ENCODE peak calls at places on chromosomes 1 and 21, in six cellular contexts. E is astrocyte, H is lower leg skin, M is MCF 10A, G is GM20000, K is NB4. U is an unnamed sample.

GRCh38 chr1:62082456-62083363 is 111.9 kb upstream of the L1TD1 start:
- DNase-seq in H (no peak), G (peak), K (peak), M (peak), E (no peak), U (peak)

GRCh38 chr1:186708578-186709203 is 28.5 kb upstream of the PTGS2 start:
- DNase-seq in K (no peak), M (peak), E (peak), H (no peak), G (no peak), U (no peak)

GRCh38 chr1:97489834-97490233 is 431.0 kb downstream of the DPYD start:
- DNase-seq in H (no peak), K (peak), G (no peak), M (peak), E (peak), U (no peak)

GRCh38 chr1:245209658-245210415 is 55.1 kb downstream of the KIF26B start:
- DNase-seq in M (no peak), K (no peak), H (no peak), E (no peak), G (no peak), U (peak)

GRCh38 chr1:91166106-91166712 is 144.4 kb upstream of the ZNF644 start:
- DNase-seq in M (peak), H (no peak), G (peak), E (peak), K (peak), U (peak)

GRCh38 chr1:234605983-234606730 is 3.8 kb downstream of the IRF2BP2 start:
- DNase-seq in E (no peak), M (peak), G (no peak), K (peak), H (peak), U (no peak)

GRCh38 chr1:157969693-157970485 is 23.6 kb upstream of the KIRREL1 start:
- DNase-seq in G (no peak), H (no peak), M (peak), K (peak), E (peak), U (peak)

GRCh38 chr1:172107261-172107820 is 266.0 kb downstream of the DNM3 start:
- DNase-seq in E (no peak), K (no peak), H (no peak), G (no peak), M (no peak), U (no peak)

GRCh38 chr21:16535100-16535418 is 805.3 kb downstream of the USP25 start:
- DNase-seq in M (peak), E (peak), K (no peak), G (no peak), H (peak), U (no peak)

GRCh38 chr1:29700522-29700921 is 464.2 kb downstream of the PTPRU start:
- DNase-seq in G (no peak), K (no peak), H (no peak), M (no peak), E (no peak), U (no peak)

GRCh38 chr1:37704966-37705365 is 12.7 kb downstream of the CDCA8 start:
- DNase-seq in M (no peak), H (no peak), K (no peak), G (no peak), E (no peak), U (no peak)

GRCh38 chr1:162976628-162977027 is 92.5 kb upstream of the RGS4 start:
- DNase-seq in M (peak), H (no peak), K (no peak), G (no peak), E (no peak), U (no peak)

GRCh38 chr1:53129891-53130597 is 12.4 kb downstream of the SLC1A7 start:
- DNase-seq in K (no peak), G (no peak), E (no peak), H (peak), M (no peak), U (no peak)

GRCh38 chr1:157748262-157748817 is 28.6 kb downstream of the FCRL2 start:
- DNase-seq in K (no peak), G (no peak), M (no peak), E (no peak), H (no peak), U (no peak)

GRCh38 chr1:31792116-31792515 is 23.7 kb downstream of the SPOCD1 start:
- DNase-seq in E (no peak), H (peak), K (no peak), G (no peak), M (no peak), U (no peak)

GRCh38 chr1:1631793-1632420 is at the start of gene MMP23B:
- DNase-seq in M (no peak), H (no peak), E (no peak), K (peak), G (no peak), U (peak)

GRCh38 chr21:45140346-45140940 is 66.1 kb downstream of the ADARB1 start:
- DNase-seq in E (peak), H (no peak), M (peak), K (peak), G (peak), U (peak)

GRCh38 chr1:198465201-198466144 is 75.0 kb downstream of the ATP6V1G3 start:
- DNase-seq in H (no peak), K (peak), E (peak), M (peak), G (peak), U (peak)

GRCh38 chr21:21547368-21547953 is 549.3 kb downstream of the NCAM2 start:
- DNase-seq in M (no peak), H (no peak), K (no peak), E (peak), G (no peak), U (no peak)

GRCh38 chr1:204194080-204194479 is 2.2 kb downstream of the KISS1 start:
- DNase-seq in G (no peak), H (peak), K (no peak), E (no peak), M (no peak), U (no peak)

GRCh38 chr1:107318932-107319331 is 178.1 kb downstream of the NTNG1 start:
- DNase-seq in K (peak), G (peak), H (no peak), E (no peak), M (no peak), U (no peak)

GRCh38 chr1:163130250-163130856 is 61.2 kb downstream of the RGS4 start:
- DNase-seq in M (no peak), H (no peak), E (no peak), K (no peak), G (no peak), U (no peak)

GRCh38 chr1:170395149-170395548 is 136.8 kb upstream of the GORAB start:
- DNase-seq in M (no peak), G (no peak), H (no peak), E (peak), K (no peak), U (no peak)

GRCh38 chr1:2472561-2473166 is 3.4 kb upstream of the PLCH2 start:
- DNase-seq in H (no peak), G (no peak), K (no peak), M (no peak), E (no peak), U (no peak)

GRCh38 chr1:234923626-234924025 is 205.0 kb downstream of the TOMM20 start:
- DNase-seq in K (no peak), H (peak), E (no peak), M (no peak), G (no peak), U (no peak)

GRCh38 chr1:156750191-156750931 is 1.1 kb downstream of the HDGF start:
- DNase-seq in G (no peak), E (no peak), K (peak), H (no peak), M (peak), U (no peak)

GRCh38 chr1:160521554-160521953 is 1.5 kb downstream of the SLAMF6 start:
- DNase-seq in E (no peak), G (peak), M (no peak), H (no peak), K (no peak), U (no peak)

GRCh38 chr1:183191833-183192232 is 5.8 kb downstream of the LAMC2 start:
- DNase-seq in E (peak), M (peak), K (no peak), G (no peak), H (no peak), U (no peak)

GRCh38 chr1:53348491-53349368 is 20.9 kb upstream of the LRP8 start:
- DNase-seq in K (no peak), E (no peak), M (no peak), H (peak), G (no peak), U (no peak)

GRCh38 chr21:45995686-45996179 is 14.2 kb downstream of the COL6A1 start:
- DNase-seq in G (no peak), K (no peak), M (peak), E (no peak), H (peak), U (no peak)

GRCh38 chr1:9167638-9168037 is 38.7 kb upstream of the GPR157 start:
- DNase-seq in K (no peak), E (no peak), G (no peak), H (no peak), M (no peak), U (no peak)

GRCh38 chr1:156964431-156964830 is 44.0 kb downstream of the LRRC71 start:
- DNase-seq in E (no peak), M (no peak), K (no peak), G (no peak), H (no peak), U (no peak)

GRCh38 chr1:115182012-115182715 is 92.9 kb upstream of the TSPAN2 start:
- DNase-seq in K (no peak), H (no peak), E (no peak), G (no peak), M (peak), U (no peak)

GRCh38 chr1:85258536-85259117 is 835 bp downstream of the C1orf52 start:
- DNase-seq in M (no peak), H (no peak), K (peak), G (no peak), E (no peak), U (no peak)
- TF ChIP-seq CTCF in M (no peak), H (no peak), K (peak), G (no peak), E (no peak), U (no peak)

GRCh38 chr1:3673381-3674099 is 21.2 kb downstream of the TP73 start:
- DNase-seq in E (no peak), H (no peak), M (no peak), K (no peak), G (no peak), U (no peak)
- TF ChIP-seq CTCF in E (no peak), H (no peak), M (no peak), K (no peak), G (peak), U (no peak)

GRCh38 chr1:116328671-116329070 is 44.4 kb upstream of the ATP1A1 start:
- DNase-seq in K (no peak), M (no peak), H (no peak), E (no peak), G (no peak), U (no peak)

GRCh38 chr1:116330846-116331245 is 42.2 kb upstream of the ATP1A1 start:
- DNase-seq in G (no peak), M (no peak), H (no peak), K (no peak), E (no peak), U (no peak)

GRCh38 chr1:116331523-116331922 is 41.5 kb upstream of the ATP1A1 start:
- DNase-seq in K (no peak), H (no peak), G (no peak), E (no peak), M (no peak), U (no peak)

GRCh38 chr1:116330342-116330652 is 42.7 kb upstream of the ATP1A1 start:
- DNase-seq in M (no peak), H (no peak), K (no peak), E (no peak), G (no peak), U (no peak)

GRCh38 chr1:116329524-116330341 is 43.3 kb upstream of the ATP1A1 start:
- DNase-seq in M (peak), G (no peak), H (no peak), E (no peak), K (no peak), U (no peak)
- TF ChIP-seq CTCF in M (no peak), G (no peak), H (no peak), E (no peak), K (no peak), U (no peak)

GRCh38 chr1:67214420-67215174 is 48.3 kb downstream of the IL23R start:
- DNase-seq in H (no peak), G (peak), E (peak), K (peak), M (peak), U (peak)
- TF ChIP-seq CTCF in H (no peak), G (peak), E (peak), K (peak), M (peak), U (peak)

DNA sequence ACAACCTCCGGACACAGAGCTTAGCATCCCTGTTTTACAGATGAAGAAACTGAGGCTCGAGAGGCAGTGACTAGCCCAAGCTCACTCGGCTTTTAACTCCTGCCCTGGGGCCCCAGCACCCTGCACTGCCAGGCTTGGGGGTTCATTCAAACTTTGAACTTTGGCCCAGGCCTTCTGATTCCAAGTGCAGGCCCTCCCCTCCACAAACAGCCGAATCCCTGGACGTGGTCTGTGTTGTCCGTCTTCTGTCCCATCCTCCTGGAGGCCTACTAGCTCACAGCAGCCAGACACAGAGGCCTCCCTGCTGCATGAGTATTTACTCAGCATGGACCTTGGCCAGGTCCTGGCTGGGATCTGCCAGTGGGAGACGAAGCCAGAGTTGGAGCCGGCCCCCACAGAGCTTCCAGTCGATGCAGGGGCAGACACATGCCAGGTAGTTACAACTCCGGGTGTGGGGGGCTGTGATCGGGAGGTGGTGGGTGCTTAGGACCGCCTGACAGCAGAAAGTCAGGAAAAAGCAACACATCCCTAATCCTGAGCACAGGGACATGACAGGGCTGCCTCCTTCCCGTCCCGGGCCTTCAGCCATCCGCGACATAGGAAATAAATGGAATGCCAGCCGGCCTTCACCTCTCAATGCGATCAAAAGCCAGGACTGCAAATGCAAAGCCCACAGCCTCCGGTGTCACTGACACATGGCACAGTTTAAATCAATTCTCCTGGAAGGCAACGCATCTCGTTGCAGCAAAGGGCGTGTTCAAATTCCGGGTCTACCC is 7.4 kb downstream of the IFFO2 start:
- DNase-seq in H (peak), M (peak), G (no peak), E (peak), K (no peak), U (peak)
- TF ChIP-seq CTCF in H (no peak), M (no peak), G (no peak), E (no peak), K (no peak), U (no peak)

U was measured in nephron progenitor cell.